ENCODE peak calls at places on chromosomes 12 and 14, in six cellular contexts. A is HCT116, D is HepG2, O is K562, S is H1, Y is GM12878. F is an unnamed sample. For H3K4me1, the result is how much of the 10 kb centered on the place peaks cover.

GRCh38 chr14:54902521-54903420 is at the start of gene GCH1:
- DNase-seq in A (peak), D (peak), O (peak), S (peak), Y (no peak), F (peak)

GRCh38 chr14:29529418-29529817 is 398.2 kb downstream of the PRKD1 start:
- DNase-seq in A (no peak), D (peak), O (peak), S (no peak), Y (no peak), F (no peak)

GRCh38 chr12:89768586-89769482 is 60.2 kb upstream of the ATP2B1 start:
- DNase-seq in A (peak), D (peak), O (no peak), S (no peak), Y (no peak), F (no peak)

GRCh38 chr12:80936642-80937390 is 918 bp downstream of the LIN7A start:
- DNase-seq in A (peak), D (peak), O (no peak), S (peak), Y (no peak), F (peak)

GRCh38 chr12:49359671-49360070 is 7.6 kb upstream of the SPATS2 start:
- DNase-seq in A (no peak), D (no peak), O (no peak), S (no peak), Y (no peak), F (no peak)

GRCh38 chr14:21978184-21978998 is 304.8 kb upstream of the OR4E1 start:
- DNase-seq in A (peak), D (peak), O (peak), S (no peak), Y (no peak), F (peak)

GRCh38 chr14:96204151-96205058 is at the start of gene BDKRB2:
- DNase-seq in A (peak), D (peak), O (peak), S (peak), Y (no peak), F (peak)

GRCh38 chr12:105036937-105037649 is 47.2 kb downstream of the ALDH1L2 start:
- DNase-seq in A (no peak), D (no peak), O (no peak), S (no peak), Y (no peak), F (no peak)

GRCh38 chr12:58557646-58558045 is 362.7 kb downstream of the LRIG3 start:
- DNase-seq in A (no peak), D (no peak), O (no peak), S (no peak), Y (no peak), F (no peak)

GRCh38 chr12:47909839-47910465 is 5.2 kb upstream of the VDR start:
- DNase-seq in A (no peak), D (peak), O (no peak), S (no peak), Y (no peak), F (no peak)

GRCh38 chr14:23058654-23059504 is 1.6 kb upstream of the CDH24 start:
- DNase-seq in A (no peak), D (no peak), O (no peak), S (no peak), Y (no peak), F (no peak)

GRCh38 chr12:101045486-101046474 is 164.3 kb downstream of the SLC5A8 start:
- DNase-seq in A (no peak), D (no peak), O (no peak), S (no peak), Y (no peak), F (no peak)

GRCh38 chr14:98137626-98138025 is 1134.4 kb downstream of the BCL11B start:
- DNase-seq in A (no peak), D (no peak), O (no peak), S (no peak), Y (no peak), F (no peak)
- H3K4me1 ChIP-seq in A (under half), D (under half), O (under half), S (under half), Y (under half), F (under half)

GRCh38 chr14:56349942-56350341 is 229.7 kb upstream of the TMEM260 start:
- DNase-seq in A (no peak), D (no peak), O (no peak), S (no peak), Y (no peak), F (no peak)

GRCh38 chr14:56357478-56357877 is 222.1 kb upstream of the TMEM260 start:
- DNase-seq in A (no peak), D (no peak), O (no peak), S (no peak), Y (no peak), F (no peak)

GRCh38 chr14:56351861-56352260 is 227.7 kb upstream of the TMEM260 start:
- DNase-seq in A (no peak), D (no peak), O (no peak), S (no peak), Y (no peak), F (no peak)
- TF ChIP-seq ZNF274 in A (no peak), D (no peak), O (no peak), S (no peak), Y (no peak), F (no peak)

DNA sequence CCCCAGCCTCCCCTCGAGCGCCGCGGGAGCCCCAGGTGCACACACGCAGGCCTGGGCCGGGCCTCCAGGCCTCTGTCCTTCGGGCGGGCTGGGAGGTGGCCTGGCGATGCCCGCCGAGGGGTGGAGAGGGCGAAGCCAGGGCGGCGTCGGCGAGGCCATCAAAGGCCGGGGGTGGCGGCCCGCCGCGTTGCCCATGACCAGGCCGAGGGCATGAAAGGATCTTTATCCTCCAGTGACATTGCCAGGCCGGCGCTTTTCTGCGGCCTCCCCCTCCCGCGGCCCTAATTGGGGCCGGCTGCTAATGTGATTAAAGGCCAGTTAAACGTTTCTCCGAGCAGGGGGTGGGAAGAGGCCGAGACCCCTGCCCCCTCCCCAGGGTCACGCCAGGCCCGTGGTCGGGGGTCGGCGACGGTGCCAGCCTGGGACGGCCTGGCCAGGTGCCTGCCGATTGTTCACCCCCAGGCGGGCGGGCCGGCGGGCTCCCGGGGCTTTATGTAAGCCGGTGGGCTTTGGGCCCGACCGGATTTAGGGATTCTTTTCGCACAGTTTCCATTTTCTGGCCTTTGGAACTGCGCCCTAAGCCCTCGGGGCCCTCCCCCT is 103.3 kb upstream of the DIO3 start:
- DNase-seq in A (no peak), D (no peak), O (no peak), S (no peak), Y (no peak), F (no peak)
- H3K9ac ChIP-seq in A (no peak), D (no peak), O (no peak), S (no peak), Y (no peak), F (no peak)

GRCh38 chr12:93959657-93960056 is 188.7 kb upstream of the PLXNC1 start:
- DNase-seq in A (no peak), D (no peak), O (no peak), S (no peak), Y (no peak), F (no peak)
- H3K4me1 ChIP-seq in A (under half), D (under half), O (under half), S (under half), Y (under half), F (under half)

GRCh38 chr12:71840226-71840847 is 778 bp downstream of the TBC1D15 start:
- DNase-seq in A (peak), D (peak), O (peak), S (no peak), Y (no peak), F (no peak)
- TF ChIP-seq ZNF274 in A (no peak), D (no peak), O (no peak), S (no peak), Y (no peak), F (no peak)

F was measured in NT2/D1.